ENCODE peak calls at places on chromosome 15, in seven cellular contexts. One of them, this sample, is unnamed.

GRCh38 chr15:88954431-88955277 is 41.5 kb upstream of the MFGE8 start:
- DNase-seq in iPS DF 6.9: no peak
- DNase-seq in LoVo: no peak
- DNase-seq in tibial artery: peak
- DNase-seq in prostate gland: no peak
- DNase-seq in kidney tubule cell: no peak
- DNase-seq in A172: no peak
- DNase-seq in this sample: peak

GRCh38 chr15:83604549-83604948 is 49.4 kb upstream of the ADAMTSL3 start:
- DNase-seq in iPS DF 6.9: no peak
- DNase-seq in LoVo: no peak
- DNase-seq in tibial artery: no peak
- DNase-seq in prostate gland: no peak
- DNase-seq in kidney tubule cell: no peak
- DNase-seq in A172: no peak
- DNase-seq in this sample: no peak

GRCh38 chr15:68022061-68022460 is 32.1 kb upstream of the PIAS1 start:
- DNase-seq in iPS DF 6.9: no peak
- DNase-seq in LoVo: no peak
- DNase-seq in tibial artery: no peak
- DNase-seq in prostate gland: peak
- DNase-seq in kidney tubule cell: no peak
- DNase-seq in A172: no peak
- DNase-seq in this sample: no peak

GRCh38 chr15:90560229-90560771 is 30.6 kb downstream of the CRTC3 start:
- DNase-seq in iPS DF 6.9: no peak
- DNase-seq in LoVo: no peak
- DNase-seq in tibial artery: peak
- DNase-seq in prostate gland: peak
- DNase-seq in kidney tubule cell: peak
- DNase-seq in A172: peak
- DNase-seq in this sample: no peak

GRCh38 chr15:41825572-41826535 is 2.0 kb upstream of the JMJD7 start:
- DNase-seq in iPS DF 6.9: no peak
- DNase-seq in LoVo: no peak
- DNase-seq in tibial artery: no peak
- DNase-seq in prostate gland: no peak
- DNase-seq in kidney tubule cell: no peak
- DNase-seq in A172: no peak
- DNase-seq in this sample: no peak

GRCh38 chr15:34619151-34619550 is 35.7 kb upstream of the GOLGA8B start:
- DNase-seq in iPS DF 6.9: no peak
- DNase-seq in LoVo: no peak
- DNase-seq in tibial artery: no peak
- DNase-seq in prostate gland: no peak
- DNase-seq in kidney tubule cell: no peak
- DNase-seq in A172: no peak
- DNase-seq in this sample: no peak

GRCh38 chr15:43748376-43748775 is 2.1 kb downstream of the PDIA3 start:
- DNase-seq in iPS DF 6.9: no peak
- DNase-seq in LoVo: no peak
- DNase-seq in tibial artery: no peak
- DNase-seq in prostate gland: no peak
- DNase-seq in kidney tubule cell: no peak
- DNase-seq in A172: no peak
- DNase-seq in this sample: no peak

GRCh38 chr15:62432702-62433398 is 267.8 kb upstream of the C2CD4B start:
- DNase-seq in iPS DF 6.9: no peak
- DNase-seq in LoVo: no peak
- DNase-seq in tibial artery: peak
- DNase-seq in prostate gland: no peak
- DNase-seq in kidney tubule cell: no peak
- DNase-seq in A172: no peak
- DNase-seq in this sample: no peak

GRCh38 chr15:58762285-58762684 is 8.8 kb upstream of the MINDY2 start:
- DNase-seq in iPS DF 6.9: no peak
- DNase-seq in LoVo: no peak
- DNase-seq in tibial artery: no peak
- DNase-seq in prostate gland: no peak
- DNase-seq in kidney tubule cell: no peak
- DNase-seq in A172: no peak
- DNase-seq in this sample: no peak

GRCh38 chr15:68186671-68187397 is 18.3 kb downstream of the CALML4 start:
- DNase-seq in iPS DF 6.9: no peak
- DNase-seq in LoVo: no peak
- DNase-seq in tibial artery: no peak
- DNase-seq in prostate gland: no peak
- DNase-seq in kidney tubule cell: peak
- DNase-seq in A172: peak
- DNase-seq in this sample: no peak

GRCh38 chr15:69132935-69133861 is 27.2 kb upstream of the GLCE start:
- DNase-seq in iPS DF 6.9: no peak
- DNase-seq in LoVo: no peak
- DNase-seq in tibial artery: no peak
- DNase-seq in prostate gland: peak
- DNase-seq in kidney tubule cell: no peak
- DNase-seq in A172: no peak
- DNase-seq in this sample: no peak

GRCh38 chr15:57554063-57554820 is 37.5 kb upstream of the MYZAP start:
- DNase-seq in iPS DF 6.9: no peak
- DNase-seq in LoVo: no peak
- DNase-seq in tibial artery: no peak
- DNase-seq in prostate gland: no peak
- DNase-seq in kidney tubule cell: no peak
- DNase-seq in A172: peak
- DNase-seq in this sample: no peak

GRCh38 chr15:37015025-37015424 is 85.3 kb downstream of the MEIS2 start:
- DNase-seq in iPS DF 6.9: no peak
- DNase-seq in LoVo: no peak
- DNase-seq in tibial artery: no peak
- DNase-seq in prostate gland: peak
- DNase-seq in kidney tubule cell: peak
- DNase-seq in A172: no peak
- DNase-seq in this sample: no peak

GRCh38 chr15:71448688-71449114 is 333.4 kb downstream of the THSD4 start:
- DNase-seq in iPS DF 6.9: peak
- DNase-seq in LoVo: peak
- DNase-seq in tibial artery: no peak
- DNase-seq in prostate gland: peak
- DNase-seq in kidney tubule cell: peak
- DNase-seq in A172: peak
- DNase-seq in this sample: no peak

GRCh38 chr15:64197425-64197824 is 34.6 kb upstream of the PPIB start:
- DNase-seq in iPS DF 6.9: no peak
- DNase-seq in LoVo: no peak
- DNase-seq in tibial artery: no peak
- DNase-seq in prostate gland: no peak
- DNase-seq in kidney tubule cell: no peak
- DNase-seq in A172: no peak
- DNase-seq in this sample: no peak

This sample was measured in posterior vena cava.